ENCODE peak calls at places on chromosome 21, in ten cellular contexts. K is hepatocyte, S is GM23338, N is adrenal gland, I is epithelial cell of prostate, L is substantia nigra, C is SJCRH30, O is psoas muscle, F is body of pancreas, T is DND-41. W is an unnamed sample.

GRCh38 chr21:39613029-39613934 is 542 bp downstream of the B3GALT5 start:
- DNase-seq in C (peak; percentile 45), F (no peak), L (no peak), N (no peak), K (no peak), S (no peak), O (no peak), T (no peak), I (no peak), W (no peak)

GRCh38 chr21:18340387-18340942 is 63.1 kb downstream of the TMPRSS15 start:
- DNase-seq in T (no peak), F (no peak), O (no peak), C (no peak), K (no peak), I (no peak), S (no peak), L (no peak), N (no peak), W (no peak)

GRCh38 chr21:46515109-46515508 is 56.4 kb downstream of the DIP2A start:
- DNase-seq in S (no peak), T (no peak), O (peak; percentile 64), C (peak; percentile 4), N (peak; percentile 85), K (no peak), I (peak; percentile 33), F (peak; percentile 82), L (peak; percentile 27), W (no peak)

GRCh38 chr21:36627242-36627641 is 71.7 kb upstream of the SIM2 start:
- DNase-seq in I (peak; percentile 50), T (no peak), C (no peak), L (no peak), F (no peak), K (no peak), O (no peak), S (no peak), N (no peak), W (no peak)

GRCh38 chr21:39952265-39952664 is 85.0 kb downstream of the PCP4 start:
- DNase-seq in O (no peak), I (no peak), F (no peak), S (peak; percentile 11), L (no peak), C (no peak), N (no peak), K (no peak), T (no peak), W (no peak)

GRCh38 chr21:24671901-24672300 is 935.4 kb downstream of the MRPL39 start:
- DNase-seq in K (no peak), L (no peak), C (no peak), T (no peak), O (no peak), S (no peak), N (no peak), F (no peak), I (no peak), W (no peak)

GRCh38 chr21:16116798-16117197 is 387.0 kb downstream of the USP25 start:
- DNase-seq in K (no peak), T (no peak), I (no peak), C (no peak), N (no peak), O (no peak), F (no peak), S (no peak), L (no peak), W (no peak)

GRCh38 chr21:16532841-16533240 is 803.1 kb downstream of the USP25 start:
- DNase-seq in S (no peak), I (no peak), C (no peak), L (no peak), K (no peak), T (no peak), O (no peak), F (no peak), N (no peak), W (no peak)

GRCh38 chr21:15079276-15079675 is 14.5 kb upstream of the NRIP1 start:
- DNase-seq in O (no peak), K (no peak), F (no peak), S (no peak), N (no peak), C (no peak), T (no peak), L (no peak), I (no peak), W (no peak)
- H3K27ac ChIP-seq in O (no peak overlapping the region), K (no peak overlapping the region), F (no peak overlapping the region), S (no peak overlapping the region), N (no peak overlapping the region), C (no peak overlapping the region), T (no peak overlapping the region), L (no peak overlapping the region), I (no peak overlapping the region), W (no peak overlapping the region)

DNA sequence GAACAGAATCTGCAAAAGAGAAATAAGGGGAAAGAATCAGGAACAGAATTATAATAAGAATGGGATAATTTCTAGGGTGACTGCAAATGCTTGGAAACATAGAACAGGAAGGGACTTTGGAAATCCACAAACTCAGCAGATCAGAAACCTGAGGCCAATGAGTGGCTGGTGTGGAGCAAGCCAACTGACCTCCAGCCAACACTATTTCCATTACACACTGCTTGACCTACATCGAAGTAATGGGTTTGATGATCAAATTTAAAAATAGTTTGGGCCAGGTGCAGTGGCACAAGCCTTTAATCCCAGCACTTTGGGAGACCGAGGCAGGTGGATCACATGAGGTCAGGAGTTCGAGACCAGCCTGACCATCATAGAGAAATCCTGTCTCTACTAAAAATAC is 284.9 kb downstream of the GRIK1 start:
- DNase-seq in O (no peak), K (no peak), N (no peak), T (no peak), S (no peak), F (no peak), I (no peak), C (no peak), L (no peak), W (no peak)
- H3K27ac ChIP-seq in O (peak overlapping the region; percentile 7), K (no peak overlapping the region), N (no peak overlapping the region), T (no peak overlapping the region), S (no peak overlapping the region), F (no peak overlapping the region), I (no peak overlapping the region), C (no peak overlapping the region), L (no peak overlapping the region), W (no peak overlapping the region)

GRCh38 chr21:26811031-26811430 is 34.2 kb downstream of the ADAMTS1 start:
- DNase-seq in S (no peak), O (no peak), C (peak; percentile 99), I (no peak), N (no peak), T (no peak), K (no peak), L (no peak), F (no peak), W (no peak)

GRCh38 chr21:26814374-26814773 is 30.8 kb downstream of the ADAMTS1 start:
- DNase-seq in L (no peak), F (no peak), K (no peak), C (no peak), T (no peak), S (no peak), O (no peak), I (no peak), N (no peak), W (no peak)

GRCh38 chr21:26813426-26813998 is 31.7 kb downstream of the ADAMTS1 start:
- DNase-seq in L (no peak), N (no peak), K (no peak), F (no peak), I (no peak), S (no peak), T (no peak), O (no peak), C (peak; percentile 51), W (no peak)

GRCh38 chr21:26818911-26819310 is 26.3 kb downstream of the ADAMTS1 start:
- DNase-seq in O (no peak), N (no peak), F (no peak), L (no peak), T (no peak), S (no peak), I (no peak), K (no peak), C (peak; percentile 69), W (no peak)

GRCh38 chr21:26815197-26815596 is 30.0 kb downstream of the ADAMTS1 start:
- DNase-seq in N (no peak), T (no peak), L (no peak), F (no peak), I (no peak), C (no peak), K (no peak), S (no peak), O (no peak), W (no peak)
- H3K27ac ChIP-seq in N (no peak overlapping the region), T (no peak overlapping the region), L (no peak overlapping the region), F (no peak overlapping the region), I (no peak overlapping the region), C (no peak overlapping the region), K (no peak overlapping the region), S (no peak overlapping the region), O (peak overlapping the region; percentile 68), W (no peak overlapping the region)

GRCh38 chr21:42523211-42523610 is 9.6 kb downstream of the SLC37A1 start:
- DNase-seq in I (no peak), S (no peak), K (no peak), L (no peak), N (no peak), F (no peak), C (no peak), T (no peak), O (no peak), W (no peak)

GRCh38 chr21:42525228-42525604 is 11.6 kb downstream of the SLC37A1 start:
- DNase-seq in L (no peak), S (peak; percentile 37), F (no peak), T (no peak), K (peak; percentile 48), C (no peak), N (peak; percentile 29), O (no peak), I (peak; percentile 8), W (no peak)

GRCh38 chr21:42525676-42526378 is 12.2 kb downstream of the SLC37A1 start:
- DNase-seq in K (no peak), L (no peak), I (no peak), S (no peak), T (no peak), N (peak; percentile 18), C (no peak), O (no peak), F (no peak), W (no peak)

GRCh38 chr21:42523941-42524340 is 10.3 kb downstream of the SLC37A1 start:
- DNase-seq in K (peak; percentile 48), T (no peak), O (no peak), S (no peak), L (no peak), N (no peak), I (no peak), F (no peak), C (no peak), W (no peak)

DNA sequence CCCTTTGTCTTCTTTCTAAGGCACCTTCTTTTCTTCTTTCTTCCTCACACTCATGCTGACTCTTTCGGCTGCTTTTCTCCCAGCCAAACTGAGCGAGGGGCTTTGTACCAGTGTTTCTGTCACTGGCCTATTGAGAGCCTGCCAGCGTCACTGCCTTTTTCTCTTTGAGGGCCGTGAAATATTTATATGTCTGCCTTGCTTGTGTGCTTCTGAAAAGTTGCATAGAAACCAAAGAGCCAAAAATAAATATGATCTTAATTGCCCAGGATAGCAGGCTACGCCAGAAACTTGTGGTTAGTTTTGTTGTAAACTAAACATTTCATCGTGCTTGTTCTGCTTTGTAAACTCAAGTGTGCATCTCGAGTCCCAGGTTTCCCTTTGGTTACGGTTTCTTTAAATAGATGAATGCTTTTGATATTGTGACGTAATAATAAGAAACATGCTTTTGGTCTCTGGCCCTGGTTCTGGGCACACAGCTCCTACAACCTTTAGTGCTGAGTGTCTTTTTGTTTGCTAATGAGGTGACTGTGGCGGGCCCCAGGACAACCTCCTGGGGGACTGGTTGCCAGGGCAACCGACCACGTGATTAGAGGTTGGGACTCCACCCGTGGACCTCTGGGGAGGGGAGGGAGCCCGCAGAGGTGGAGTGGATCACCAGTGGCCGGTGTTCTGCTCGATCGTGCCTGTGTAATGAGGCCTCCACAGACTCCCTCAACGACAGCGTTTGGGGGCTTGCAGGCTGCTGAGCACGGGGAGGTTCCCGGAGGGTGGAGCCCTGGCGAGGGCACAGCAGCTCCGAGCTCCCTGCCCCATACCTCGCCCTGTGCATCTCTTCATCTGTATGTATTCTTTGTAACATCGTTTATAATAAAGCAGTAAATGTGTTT is 10.9 kb downstream of the SLC37A1 start:
- DNase-seq in S (peak; percentile 53), K (peak; percentile 82), N (no peak), F (peak; percentile 67), L (no peak), I (no peak), C (peak; percentile 42), O (peak; percentile 67), T (no peak), W (peak; percentile 10)
- H3K27ac ChIP-seq in S (peak overlapping the region; percentile 64), K (peak overlapping the region; percentile 96), N (no peak overlapping the region), F (peak overlapping the region; percentile 68), L (no peak overlapping the region), I (peak overlapping the region; percentile 5), C (no peak overlapping the region), O (peak overlapping the region; percentile 88), T (no peak overlapping the region), W (no peak overlapping the region)

W was measured in CD4-positive, CD25-positive, alpha-beta regulatory T cell.